ENCODE peak calls at places on chromosomes 6 and 20, in seven cellular contexts. Z, G, X, O, M, H and W are unnamed samples.
A peak's percentile ranks its signal among the peaks of the same experiment; 100 is the strongest.

GRCh38 chr20:22962567-22963439 is 72.3 kb upstream of the SSTR4 start:
- DNase-seq in H (no peak), O (no peak), M (no peak), G (peak; percentile 85), X (no peak), Z (peak; percentile 46), W (no peak)

GRCh38 chr6:148980234-148980633 is 233.4 kb downstream of the UST start:
- DNase-seq in M (no peak), H (no peak), Z (no peak), O (no peak), X (no peak), G (no peak), W (no peak)

GRCh38 chr6:136464874-136465273 is 85.3 kb downstream of the MAP7 start:
- DNase-seq in H (no peak), O (no peak), M (no peak), G (no peak), Z (no peak), X (no peak), W (no peak)

GRCh38 chr6:133396225-133396624 is 155.1 kb downstream of the EYA4 start:
- DNase-seq in X (no peak), G (peak; percentile 35), O (no peak), H (no peak), M (no peak), Z (peak; percentile 5), W (no peak)

GRCh38 chr20:43015566-43015965 is 174.1 kb downstream of the PTPRT start:
- DNase-seq in X (no peak), H (no peak), O (no peak), Z (no peak), M (no peak), G (no peak), W (no peak)

GRCh38 chr6:22421187-22421586 is 124.4 kb upstream of the PRL start:
- DNase-seq in M (no peak), G (peak; percentile 87), Z (no peak), H (no peak), O (no peak), X (no peak), W (no peak)

GRCh38 chr20:6134592-6134991 is 11.8 kb upstream of the FERMT1 start:
- DNase-seq in X (no peak), Z (no peak), G (no peak), O (no peak), M (no peak), H (no peak), W (no peak)

GRCh38 chr6:62150048-62150663 is 135.9 kb downstream of the KHDRBS2 start:
- DNase-seq in G (peak; percentile 47), X (no peak), O (peak; percentile 65), M (peak; percentile 17), Z (peak; percentile 2), H (peak; percentile 2), W (no peak)

GRCh38 chr20:19992996-19993908 is 23.9 kb upstream of the NAA20 start:
- DNase-seq in O (no peak), Z (peak; percentile 89), X (no peak), H (peak; percentile 42), G (peak; percentile 91), M (no peak), W (no peak)

GRCh38 chr20:50806126-50806768 is 11.4 kb downstream of the BCAS4 start:
- DNase-seq in H (no peak), O (no peak), Z (no peak), M (no peak), X (no peak), G (no peak), W (no peak)

GRCh38 chr6:33962186-33962585 is 158.4 kb upstream of the MLN start:
- DNase-seq in M (no peak), H (no peak), G (peak; percentile 34), Z (no peak), O (no peak), X (no peak), W (no peak)

GRCh38 chr6:63452117-63452516 is 120.2 kb upstream of the LOC128125822 start:
- DNase-seq in G (no peak), H (no peak), X (no peak), O (no peak), M (no peak), Z (no peak), W (no peak)

GRCh38 chr20:53643031-53643832 is 49.6 kb upstream of the ZNF217 start:
- DNase-seq in M (peak; percentile 90), G (peak; percentile 94), O (peak; percentile 63), Z (peak; percentile 83), X (peak; percentile 52), H (no peak), W (peak; percentile 71)

GRCh38 chr6:13467216-13467600 is 20.2 kb downstream of the GFOD1 start:
- DNase-seq in G (no peak), H (no peak), X (no peak), Z (no peak), O (no peak), M (no peak), W (no peak)

GRCh38 chr6:133341607-133342158 is 100.5 kb downstream of the EYA4 start:
- DNase-seq in X (no peak), O (no peak), Z (peak; percentile 63), M (no peak), G (peak; percentile 83), H (no peak), W (no peak)

GRCh38 chr6:90285611-90286381 is 10.8 kb downstream of the BACH2 start:
- DNase-seq in O (peak; percentile 71), H (peak; percentile 69), Z (peak; percentile 94), X (no peak), M (peak; percentile 77), G (peak; percentile 80), W (no peak)

GRCh38 chr6:165984743-165985142 is 182.9 kb downstream of the TBXT start:
- DNase-seq in G (no peak), X (no peak), O (no peak), Z (no peak), M (no peak), H (no peak), W (no peak)

GRCh38 chr6:134161036-134161435 is 108.6 kb upstream of the SLC2A12 start:
- DNase-seq in O (no peak), G (peak; percentile 52), H (no peak), X (no peak), M (no peak), Z (no peak), W (no peak)

GRCh38 chr6:134632034-134632433 is 314.1 kb upstream of the SGK1 start:
- DNase-seq in G (no peak), O (no peak), M (no peak), X (no peak), Z (no peak), H (no peak), W (no peak)

GRCh38 chr6:15310680-15311079 is 64.8 kb downstream of the JARID2 start:
- DNase-seq in X (no peak), H (no peak), G (no peak), M (no peak), O (no peak), Z (no peak), W (no peak)

GRCh38 chr20:50120935-50121693 is 8.2 kb upstream of the UBE2V1 start:
- DNase-seq in Z (peak; percentile 52), H (peak; percentile 60), G (peak; percentile 87), M (peak; percentile 39), X (no peak), O (peak; percentile 67), W (no peak)

GRCh38 chr6:141580988-141581387 is 551.7 kb upstream of the GJE1 start:
- DNase-seq in M (no peak), X (no peak), O (no peak), G (peak; percentile 33), Z (peak; percentile 66), H (no peak), W (no peak)

GRCh38 chr6:119273799-119274595 is 75.6 kb downstream of the MAN1A1 start:
- DNase-seq in O (no peak), G (no peak), H (no peak), X (no peak), M (no peak), Z (peak; percentile 67), W (no peak)

GRCh38 chr6:20302702-20303251 is 90.5 kb upstream of the MBOAT1 start:
- DNase-seq in G (peak; percentile 20), Z (peak; percentile 41), H (no peak), M (no peak), X (no peak), O (no peak), W (no peak)

GRCh38 chr6:122452509-122452908 is 19.1 kb downstream of the SERINC1 start:
- DNase-seq in X (no peak), O (no peak), Z (no peak), G (no peak), H (no peak), M (no peak), W (no peak)

GRCh38 chr6:36783603-36784378 is 55.5 kb downstream of the CPNE5 start:
- DNase-seq in M (no peak), G (no peak), H (no peak), Z (no peak), O (no peak), X (no peak), W (no peak)

GRCh38 chr6:38531134-38531533 is 108.6 kb downstream of the BTBD9 start:
- DNase-seq in X (no peak), M (no peak), H (no peak), Z (no peak), O (no peak), G (no peak), W (no peak)

GRCh38 chr6:14877758-14878157 is 368.1 kb upstream of the JARID2 start:
- DNase-seq in X (no peak), H (no peak), G (no peak), Z (no peak), O (no peak), M (no peak), W (no peak)

GRCh38 chr6:34138191-34138590 is 7.7 kb downstream of the GRM4 start:
- DNase-seq in G (no peak), M (no peak), O (no peak), Z (no peak), X (no peak), H (no peak), W (no peak)

GRCh38 chr20:52056203-52057062 is 135.1 kb downstream of the ZFP64 start:
- DNase-seq in H (no peak), M (no peak), X (no peak), Z (peak; percentile 92), O (no peak), G (peak; percentile 99), W (no peak)

GRCh38 chr6:34696189-34696738 is 303 bp downstream of the ILRUN start:
- DNase-seq in X (no peak), M (no peak), Z (peak; percentile 54), O (no peak), G (peak; percentile 24), H (no peak), W (no peak)

GRCh38 chr6:30013296-30013922 is 47.7 kb upstream of the POLR1H start:
- DNase-seq in H (no peak), X (no peak), M (peak; percentile 2), O (peak; percentile 64), G (peak; percentile 34), Z (no peak), W (peak; percentile 4)